ENCODE peak calls at places on chromosomes 1 and 21, in seven cellular contexts. C is stimulated activated CD4-positive, alpha-beta T cell treated with anti-CD3 and anti-CD28 coated beads, Interleukin-2, amount 100 ng/mL, for 24 hours; B is cardiac fibroblast; F is endothelial cell; A is substantia nigra; V is posterior cingulate gyrus; N is EH. X is an unnamed sample.
A peak's percentile ranks its signal among the peaks of the same experiment; 100 is the strongest.

GRCh38 chr1:41463516-41463915 is 21.0 kb downstream of the EDN2 start:
- DNase-seq in C (no peak), B (no peak), F (no peak), A (no peak), V (peak; percentile 34), N (no peak), X (no peak)

GRCh38 chr1:160144921-160145320 is 6.5 kb upstream of the ATP1A4 start:
- DNase-seq in C (no peak), B (peak; percentile 9), F (no peak), A (no peak), V (no peak), N (peak; percentile 91), X (no peak)

GRCh38 chr1:182715531-182715930 is 31.1 kb upstream of the RGS8 start:
- DNase-seq in C (no peak), B (no peak), F (no peak), A (no peak), V (no peak), N (no peak), X (no peak)

GRCh38 chr1:101153692-101154091 is 83.1 kb upstream of the S1PR1 start:
- DNase-seq in C (no peak), B (no peak), F (no peak), A (no peak), V (no peak), N (no peak), X (peak; percentile 16)

GRCh38 chr1:68199603-68200002 is 32.7 kb downstream of the WLS start:
- DNase-seq in C (no peak), B (no peak), F (no peak), A (no peak), V (no peak), N (no peak), X (no peak)

GRCh38 chr1:245751671-245752070 is 596.9 kb downstream of the KIF26B start:
- DNase-seq in C (no peak), B (no peak), F (no peak), A (no peak), V (no peak), N (peak; percentile 52), X (no peak)

GRCh38 chr1:176789571-176790090 is 326.7 kb downstream of the PAPPA2 start:
- DNase-seq in C (no peak), B (no peak), F (no peak), A (no peak), V (no peak), N (peak; percentile 38), X (no peak)

GRCh38 chr1:223364685-223365382 is 858 bp upstream of the SUSD4 start:
- DNase-seq in C (peak; percentile 31), B (no peak), F (peak; percentile 17), A (no peak), V (peak; percentile 89), N (no peak), X (no peak)

GRCh38 chr1:145740269-145740668 is 21.0 kb downstream of the CD160 start:
- DNase-seq in C (no peak), B (peak; percentile 42), F (no peak), A (no peak), V (no peak), N (peak; percentile 93), X (no peak)

GRCh38 chr21:33198346-33199135 is 31.2 kb upstream of the IFNAR2 start:
- DNase-seq in C (no peak), B (peak; percentile 55), F (no peak), A (peak; percentile 28), V (no peak), N (peak; percentile 18), X (no peak)

GRCh38 chr1:235416662-235417049 is 49.4 kb downstream of the TBCE start:
- DNase-seq in C (no peak), B (peak; percentile 46), F (no peak), A (no peak), V (no peak), N (peak; percentile 60), X (no peak)

GRCh38 chr1:9225411-9225785 is 9.2 kb upstream of the H6PD start:
- DNase-seq in C (no peak), B (no peak), F (no peak), A (no peak), V (no peak), N (peak; percentile 68), X (no peak)

GRCh38 chr1:178238722-178239510 is 145.0 kb downstream of the RASAL2 start:
- DNase-seq in C (no peak), B (peak; percentile 92), F (no peak), A (no peak), V (no peak), N (peak; percentile 99), X (no peak)

GRCh38 chr21:25963186-25963585 is 207.4 kb downstream of the APP start:
- DNase-seq in C (no peak), B (peak; percentile 58), F (no peak), A (no peak), V (no peak), N (peak; percentile 46), X (no peak)

GRCh38 chr1:151711940-151712339 is 4.7 kb downstream of the CELF3 start:
- DNase-seq in C (no peak), B (no peak), F (no peak), A (no peak), V (no peak), N (no peak), X (no peak)

GRCh38 chr1:56457767-56458375 is 121.5 kb downstream of the PLPP3 start:
- DNase-seq in C (no peak), B (peak; percentile 52), F (no peak), A (no peak), V (no peak), N (no peak), X (no peak)

GRCh38 chr1:157968503-157968902 is 24.9 kb upstream of the KIRREL1 start:
- DNase-seq in C (no peak), B (peak; percentile 77), F (no peak), A (no peak), V (no peak), N (peak; percentile 84), X (no peak)

GRCh38 chr1:1421147-1421906 is at the start of gene ANKRD65:
- DNase-seq in C (no peak), B (no peak), F (no peak), A (no peak), V (peak; percentile 86), N (no peak), X (no peak)

GRCh38 chr1:16727190-16728111 is 12.9 kb upstream of the RNU1-4 start:
- DNase-seq in C (peak; percentile 77), B (peak; percentile 19), F (peak; percentile 62), A (no peak), V (peak; percentile 81), N (peak; percentile 54), X (no peak)

GRCh38 chr1:228783415-228784045 is 48.3 kb downstream of the RHOU start:
- DNase-seq in C (no peak), B (no peak), F (no peak), A (no peak), V (no peak), N (no peak), X (no peak)

GRCh38 chr1:85387781-85388180 is 77.2 kb downstream of the DDAH1 start:
- DNase-seq in C (no peak), B (no peak), F (no peak), A (no peak), V (no peak), N (peak; percentile 26), X (no peak)

GRCh38 chr1:2609271-2610035 is 22.9 kb downstream of the PRXL2B start:
- DNase-seq in C (no peak), B (no peak), F (no peak), A (no peak), V (peak; percentile 73), N (no peak), X (no peak)

GRCh38 chr1:155063550-155064108 is at the start of gene EFNA4:
- DNase-seq in C (peak; percentile 86), B (peak; percentile 80), F (peak; percentile 81), A (peak; percentile 26), V (no peak), N (peak; percentile 87), X (peak; percentile 75)

GRCh38 chr1:167819849-167820683 is 93.9 kb downstream of the ADCY10 start:
- DNase-seq in C (peak; percentile 20), B (peak; percentile 92), F (peak; percentile 65), A (peak; percentile 10), V (peak; percentile 91), N (peak; percentile 98), X (peak; percentile 26)

GRCh38 chr1:39919545-39919944 is 17.8 kb upstream of the MYCL start:
- DNase-seq in C (peak; percentile 47), B (peak; percentile 80), F (peak; percentile 44), A (no peak), V (no peak), N (peak; percentile 63), X (peak; percentile 37)

GRCh38 chr1:17434016-17434415 is 5.5 kb downstream of the RCC2 start:
- DNase-seq in C (no peak), B (no peak), F (no peak), A (no peak), V (no peak), N (no peak), X (no peak)

GRCh38 chr21:42861311-42862122 is 17.8 kb downstream of the WDR4 start:
- DNase-seq in C (no peak), B (no peak), F (no peak), A (no peak), V (peak; percentile 83), N (no peak), X (no peak)

GRCh38 chr1:210695041-210695440 is 366.3 kb downstream of the HHAT start:
- DNase-seq in C (no peak), B (no peak), F (no peak), A (no peak), V (no peak), N (peak; percentile 11), X (no peak)

GRCh38 chr1:234315091-234315541 is 58.1 kb upstream of the COA6 start:
- DNase-seq in C (peak; percentile 56), B (peak; percentile 33), F (no peak), A (no peak), V (no peak), N (peak; percentile 79), X (no peak)

GRCh38 chr21:26888931-26889330 is 43.7 kb upstream of the ADAMTS1 start:
- DNase-seq in C (no peak), B (no peak), F (no peak), A (no peak), V (no peak), N (no peak), X (no peak)

GRCh38 chr1:176566004-176566975 is 103.3 kb downstream of the PAPPA2 start:
- DNase-seq in C (no peak), B (no peak), F (no peak), A (no peak), V (no peak), N (peak; percentile 4), X (no peak)

X was measured in stimulated activated naive B cell treated with anti-CD40 and anti-IgM and Interleukin-4, amounts not matched to agents 10 μg/mL and 1 μg/mL and 100 μg/mL, for 72 hours.